ENCODE peak calls at places on chromosome 9, in nine cellular contexts. X, Q, U, L, V, R, Z, F and E are unnamed samples.
A peak's percentile ranks its signal among the peaks of the same experiment; 100 is the strongest.

GRCh38 chr9:93818795-93819472 is 136.2 kb downstream of the BARX1 start:
- DNase-seq in X (no peak), Q (no peak), U (no peak), L (no peak), V (no peak), R (no peak), Z (no peak), F (no peak), E (no peak)

GRCh38 chr9:126217797-126218196 is 108.8 kb upstream of the MVB12B start:
- DNase-seq in X (no peak), Q (no peak), U (no peak), L (no peak), V (no peak), R (peak; percentile 41), Z (no peak), F (no peak), E (no peak)

GRCh38 chr9:85142461-85143401 is 473.2 kb downstream of the NTRK2 start:
- DNase-seq in X (peak; percentile 34), Q (peak; percentile 60), U (no peak), L (peak; percentile 31), V (peak; percentile 4), R (no peak), Z (no peak), F (peak; percentile 81), E (no peak)

GRCh38 chr9:693460-694390 is 147.8 kb upstream of the DMRT1 start:
- DNase-seq in X (no peak), Q (no peak), U (no peak), L (peak; percentile 28), V (no peak), R (peak; percentile 48), Z (peak; percentile 86), F (no peak), E (peak; percentile 78)

GRCh38 chr9:120387257-120387999 is 192.5 kb downstream of the CDK5RAP2 start:
- DNase-seq in X (no peak), Q (no peak), U (no peak), L (no peak), V (no peak), R (no peak), Z (no peak), F (no peak), E (no peak)

GRCh38 chr9:124011460-124012301 is at the start of gene LHX2:
- DNase-seq in X (peak; percentile 79), Q (peak; percentile 98), U (no peak), L (peak; percentile 73), V (peak; percentile 75), R (peak; percentile 97), Z (peak; percentile 52), F (no peak), E (no peak)

GRCh38 chr9:116383956-116384355 is 230.4 kb downstream of the PAPPA start:
- DNase-seq in X (no peak), Q (no peak), U (no peak), L (no peak), V (no peak), R (no peak), Z (peak; percentile 73), F (no peak), E (no peak)

GRCh38 chr9:131625388-131625787 is 80.1 kb downstream of the PRRT1B start:
- DNase-seq in X (no peak), Q (no peak), U (no peak), L (no peak), V (no peak), R (no peak), Z (no peak), F (no peak), E (no peak)

GRCh38 chr9:73613092-73613701 is 461.5 kb downstream of the ANXA1 start:
- DNase-seq in X (no peak), Q (peak; percentile 1), U (no peak), L (no peak), V (no peak), R (no peak), Z (no peak), F (no peak), E (no peak)

GRCh38 chr9:116361558-116361957 is 208.0 kb downstream of the PAPPA start:
- DNase-seq in X (no peak), Q (no peak), U (no peak), L (no peak), V (no peak), R (no peak), Z (no peak), F (no peak), E (no peak)

GRCh38 chr9:18935521-18935920 is 97.5 kb downstream of the SAXO1 start:
- DNase-seq in X (no peak), Q (no peak), U (no peak), L (no peak), V (no peak), R (no peak), Z (peak; percentile 57), F (no peak), E (no peak)

GRCh38 chr9:87479801-87480201 is 17.9 kb upstream of the DAPK1 start:
- DNase-seq in X (no peak), Q (no peak), U (no peak), L (no peak), V (no peak), R (no peak), Z (no peak), F (no peak), E (no peak)
- H3K27ac ChIP-seq in X (no peak overlapping the region), Q (no peak overlapping the region), U (peak overlapping the region; percentile 14), L (no peak overlapping the region), V (no peak overlapping the region), R (no peak overlapping the region), Z (no peak overlapping the region), F (no peak overlapping the region), E (no peak overlapping the region)

DNA sequence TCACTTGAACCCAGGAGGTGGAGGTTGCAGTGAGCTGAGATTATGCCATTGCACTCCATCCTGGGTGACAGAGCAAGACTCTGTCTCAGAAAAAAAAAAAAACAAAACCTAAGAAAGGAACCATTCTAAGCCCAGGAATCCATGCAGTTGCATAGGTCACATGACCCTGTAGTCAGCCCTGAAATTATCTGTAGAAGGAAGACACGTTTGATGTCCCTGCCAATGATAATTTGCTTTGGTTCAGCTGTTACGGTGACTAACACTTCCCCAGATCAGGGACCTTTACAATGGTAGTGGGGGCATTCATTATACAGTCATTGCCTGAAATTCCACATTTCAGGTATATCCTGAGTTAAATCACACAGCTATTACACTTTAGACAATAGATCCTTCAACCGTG is 50.5 kb downstream of the PRKACG start:
- DNase-seq in X (no peak), Q (no peak), U (no peak), L (no peak), V (no peak), R (no peak), Z (no peak), F (no peak), E (no peak)
- H3K27ac ChIP-seq in X (no peak overlapping the region), Q (no peak overlapping the region), U (no peak overlapping the region), L (no peak overlapping the region), V (no peak overlapping the region), R (no peak overlapping the region), Z (no peak overlapping the region), F (no peak overlapping the region), E (no peak overlapping the region)

GRCh38 chr9:33117306-33117705 is 40.8 kb upstream of the SMU1 start:
- DNase-seq in X (no peak), Q (no peak), U (no peak), L (no peak), V (no peak), R (no peak), Z (no peak), F (no peak), E (no peak)

GRCh38 chr9:33116855-33117254 is 40.4 kb upstream of the SMU1 start:
- DNase-seq in X (no peak), Q (no peak), U (no peak), L (no peak), V (no peak), R (no peak), Z (no peak), F (peak; percentile 41), E (no peak)

GRCh38 chr9:33120620-33121019 is 44.1 kb upstream of the SMU1 start:
- DNase-seq in X (no peak), Q (no peak), U (no peak), L (no peak), V (no peak), R (no peak), Z (no peak), F (no peak), E (no peak)

GRCh38 chr9:33114746-33115145 is 38.3 kb upstream of the SMU1 start:
- DNase-seq in X (no peak), Q (no peak), U (no peak), L (no peak), V (no peak), R (peak; percentile 26), Z (no peak), F (no peak), E (peak; percentile 49)

DNA sequence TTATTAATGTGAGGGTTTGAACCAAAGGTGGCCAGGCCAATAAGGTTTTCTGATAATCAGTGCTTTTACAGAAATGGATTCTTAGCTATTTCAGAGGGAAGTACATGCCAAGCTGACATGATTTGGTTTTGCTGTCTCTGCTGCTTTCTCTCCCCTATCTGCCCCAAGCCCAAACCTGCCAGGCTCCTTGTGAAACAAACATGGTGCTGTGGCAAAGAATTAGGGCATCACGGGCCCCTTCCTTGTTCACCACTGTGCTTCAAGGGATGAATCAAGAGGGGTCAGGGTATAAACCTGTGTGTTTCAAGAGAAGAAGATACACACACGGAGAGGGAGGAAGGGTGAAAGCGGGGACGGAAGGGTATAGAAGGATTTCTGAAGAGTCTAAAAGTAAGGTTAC is 41.3 kb upstream of the SMU1 start:
- DNase-seq in X (no peak), Q (no peak), U (no peak), L (no peak), V (no peak), R (no peak), Z (no peak), F (peak; percentile 32), E (no peak)
- H3K27ac ChIP-seq in X (peak overlapping the region; percentile 65), Q (no peak overlapping the region), U (no peak overlapping the region), L (peak overlapping the region; percentile 62), V (no peak overlapping the region), R (no peak overlapping the region), Z (no peak overlapping the region), F (peak overlapping the region; percentile 12), E (peak overlapping the region; percentile 41)

GRCh38 chr9:132773093-132773492 is 102.8 kb downstream of the GTF3C4 start:
- DNase-seq in X (no peak), Q (no peak), U (no peak), L (no peak), V (no peak), R (peak; percentile 24), Z (no peak), F (peak; percentile 15), E (peak; percentile 34)

GRCh38 chr9:132768932-132769894 is 98.9 kb downstream of the GTF3C4 start:
- DNase-seq in X (peak; percentile 56), Q (peak; percentile 89), U (no peak), L (peak; percentile 29), V (no peak), R (peak; percentile 91), Z (peak; percentile 25), F (peak; percentile 76), E (peak; percentile 70)

GRCh38 chr9:132769895-132770774 is 99.9 kb downstream of the GTF3C4 start:
- DNase-seq in X (peak; percentile 77), Q (peak; percentile 74), U (no peak), L (peak; percentile 68), V (no peak), R (peak; percentile 90), Z (peak; percentile 51), F (peak; percentile 84), E (peak; percentile 78)

GRCh38 chr9:132773764-132774339 is 103.6 kb downstream of the GTF3C4 start:
- DNase-seq in X (no peak), Q (no peak), U (no peak), L (no peak), V (no peak), R (peak; percentile 26), Z (no peak), F (peak; percentile 40), E (no peak)

GRCh38 chr9:132770775-132771310 is 100.6 kb downstream of the GTF3C4 start:
- DNase-seq in X (no peak), Q (no peak), U (no peak), L (no peak), V (no peak), R (no peak), Z (no peak), F (peak; percentile 49), E (peak; percentile 52)
- H3K27ac ChIP-seq in X (no peak overlapping the region), Q (no peak overlapping the region), U (no peak overlapping the region), L (peak overlapping the region; percentile 73), V (no peak overlapping the region), R (no peak overlapping the region), Z (no peak overlapping the region), F (peak overlapping the region; percentile 78), E (peak overlapping the region; percentile 70)